ENCODE peak calls at places on chromosomes 5 and 9, in nine cellular contexts. T, N, V, U, Q, R, L, Y and Z are unnamed samples.
A peak's percentile ranks its signal among the peaks of the same experiment; 100 is the strongest.

GRCh38 chr9:93813687-93814560 is 141.2 kb downstream of the BARX1 start:
- DNase-seq in T (no peak), N (no peak), V (no peak), U (peak; percentile 74), Q (no peak), R (no peak), L (no peak), Y (peak; percentile 85), Z (no peak)

GRCh38 chr5:38936269-38936668 is 90.5 kb downstream of the OSMR start:
- DNase-seq in T (no peak), N (no peak), V (no peak), U (no peak), Q (no peak), R (no peak), L (no peak), Y (no peak), Z (no peak)

GRCh38 chr5:104297076-104297475 is 734.5 kb upstream of the NUDT12 start:
- DNase-seq in T (no peak), N (no peak), V (no peak), U (no peak), Q (no peak), R (no peak), L (peak; percentile 3), Y (no peak), Z (no peak)

GRCh38 chr9:127835930-127836586 is 18.4 kb downstream of the ENG start:
- DNase-seq in T (peak; percentile 65), N (no peak), V (no peak), U (no peak), Q (no peak), R (no peak), L (no peak), Y (no peak), Z (peak; percentile 58)

GRCh38 chr5:35294976-35295375 is 64.7 kb upstream of the PRLR start:
- DNase-seq in T (no peak), N (no peak), V (peak; percentile 66), U (no peak), Q (no peak), R (no peak), L (no peak), Y (no peak), Z (no peak)

GRCh38 chr5:9608093-9608492 is 22.1 kb downstream of the TAS2R1 start:
- DNase-seq in T (no peak), N (no peak), V (no peak), U (no peak), Q (no peak), R (no peak), L (no peak), Y (no peak), Z (no peak)

GRCh38 chr9:70539526-70539925 is 125.1 kb upstream of the KLF9 start:
- DNase-seq in T (peak; percentile 19), N (no peak), V (no peak), U (no peak), Q (no peak), R (no peak), L (no peak), Y (no peak), Z (no peak)

GRCh38 chr9:91033802-91034201 is 232.2 kb downstream of the SYK start:
- DNase-seq in T (no peak), N (peak; percentile 54), V (no peak), U (peak; percentile 30), Q (no peak), R (no peak), L (peak; percentile 4), Y (no peak), Z (no peak)

GRCh38 chr9:77374266-77374665 is 196.9 kb downstream of the VPS13A start:
- DNase-seq in T (peak; percentile 9), N (no peak), V (no peak), U (no peak), Q (no peak), R (no peak), L (no peak), Y (no peak), Z (no peak)

GRCh38 chr9:27539479-27540441 is 10.1 kb upstream of the MOB3B start:
- DNase-seq in T (no peak), N (no peak), V (no peak), U (no peak), Q (no peak), R (peak; percentile 65), L (no peak), Y (no peak), Z (peak; percentile 82)

GRCh38 chr5:116842514-116842924 is 267.9 kb upstream of the SEMA6A start:
- DNase-seq in T (no peak), N (no peak), V (no peak), U (no peak), Q (no peak), R (no peak), L (no peak), Y (no peak), Z (no peak)